ENCODE peak calls at places on chromosomes 16 and 17, in ten cellular contexts. U is germinal center; D is activated effector memory CD4-positive, alpha-beta T cell treated with anti-CD3 and anti-CD28 coated beads, Interleukin-2, amount 50 U/mL, for 16 hours; W is HFF-Myc; R is brain pericyte; Q is T-helper 17 cell; C is WERI-Rb-1; X is SW 1271; S is AML-193; Y is NCI-H510A treated with DMSO at 0.1 percent for 48 hours. Z is an unnamed sample.

GRCh38 chr17:51585514-51586104 is 325.3 kb downstream of the UTP18 start:
- DNase-seq in U (no peak), D (no peak), W (no peak), R (no peak), Q (no peak), C (peak; percentile 53), X (no peak), S (no peak), Y (no peak), Z (peak; percentile 42)

GRCh38 chr17:48555183-48555615 is 10.3 kb upstream of the HOXB2 start:
- DNase-seq in U (no peak), D (no peak), W (no peak), R (no peak), Q (no peak), C (peak; percentile 53), X (no peak), S (no peak), Y (peak; percentile 88), Z (peak; percentile 83)

GRCh38 chr17:38885044-38885727 is 15.3 kb downstream of the LASP1 start:
- DNase-seq in U (no peak), D (no peak), W (no peak), R (no peak), Q (no peak), C (no peak), X (no peak), S (no peak), Y (no peak), Z (no peak)

GRCh38 chr17:7260151-7260550 is 2.1 kb downstream of the CLDN7 start:
- DNase-seq in U (no peak), D (no peak), W (no peak), R (no peak), Q (no peak), C (no peak), X (no peak), S (no peak), Y (no peak), Z (no peak)

GRCh38 chr17:32259596-32259995 is 6.0 kb upstream of the RHBDL3 start:
- DNase-seq in U (no peak), D (no peak), W (no peak), R (no peak), Q (no peak), C (no peak), X (no peak), S (no peak), Y (no peak), Z (peak; percentile 68)

GRCh38 chr16:87470332-87470731 is 22.5 kb downstream of the ZCCHC14 start:
- DNase-seq in U (no peak), D (no peak), W (no peak), R (no peak), Q (no peak), C (peak; percentile 42), X (no peak), S (no peak), Y (no peak), Z (no peak)

GRCh38 chr17:77036841-77037381 is 103.9 kb upstream of the SEC14L1 start:
- DNase-seq in U (peak; percentile 56), D (no peak), W (no peak), R (no peak), Q (no peak), C (peak; percentile 79), X (no peak), S (no peak), Y (peak; percentile 81), Z (peak; percentile 59)

GRCh38 chr16:85913688-85914422 is 14.9 kb downstream of the IRF8 start:
- DNase-seq in U (no peak), D (no peak), W (no peak), R (no peak), Q (no peak), C (no peak), X (no peak), S (no peak), Y (no peak), Z (no peak)

GRCh38 chr16:67926181-67926742 is 5.4 kb downstream of the CTRL start:
- DNase-seq in U (peak; percentile 26), D (no peak), W (no peak), R (peak; percentile 68), Q (no peak), C (no peak), X (peak; percentile 14), S (no peak), Y (peak; percentile 85), Z (no peak)

GRCh38 chr16:52469775-52470174 is 77.2 kb downstream of the TOX3 start:
- DNase-seq in U (no peak), D (no peak), W (no peak), R (no peak), Q (no peak), C (no peak), X (no peak), S (no peak), Y (peak; percentile 48), Z (peak; percentile 83)

GRCh38 chr17:21523482-21524210 is 147.5 kb downstream of the KCNJ12 start:
- DNase-seq in U (no peak), D (no peak), W (no peak), R (no peak), Q (no peak), C (peak; percentile 68), X (no peak), S (no peak), Y (no peak), Z (no peak)

GRCh38 chr17:9451919-9452318 is 123.7 kb downstream of the STX8 start:
- DNase-seq in U (no peak), D (no peak), W (no peak), R (no peak), Q (no peak), C (no peak), X (no peak), S (no peak), Y (no peak), Z (no peak)

GRCh38 chr17:38705523-38705802 is 390 bp downstream of the MLLT6 start:
- DNase-seq in U (no peak), D (no peak), W (no peak), R (no peak), Q (no peak), C (no peak), X (no peak), S (no peak), Y (no peak), Z (peak; percentile 34)

GRCh38 chr17:42553161-42553818 is 567 bp downstream of the HSD17B1 start:
- DNase-seq in U (no peak), D (no peak), W (no peak), R (no peak), Q (no peak), C (no peak), X (peak; percentile 41), S (no peak), Y (no peak), Z (no peak)

GRCh38 chr17:11925271-11926021 is 71.8 kb downstream of the ZNF18 start:
- DNase-seq in U (no peak), D (no peak), W (no peak), R (no peak), Q (no peak), C (no peak), X (no peak), S (no peak), Y (no peak), Z (no peak)

GRCh38 chr17:68390888-68391545 is 66.3 kb downstream of the WIPI1 start:
- DNase-seq in U (no peak), D (no peak), W (no peak), R (no peak), Q (no peak), C (no peak), X (no peak), S (no peak), Y (no peak), Z (peak; percentile 50)

GRCh38 chr17:72687941-72688340 is 404.5 kb downstream of the SLC39A11 start:
- DNase-seq in U (no peak), D (no peak), W (no peak), R (no peak), Q (no peak), C (no peak), X (no peak), S (no peak), Y (peak; percentile 93), Z (no peak)

GRCh38 chr17:3695723-3696411 is at the start of gene P2RX5:
- DNase-seq in U (peak; percentile 76), D (peak; percentile 74), W (no peak), R (no peak), Q (peak; percentile 26), C (peak; percentile 21), X (no peak), S (peak; percentile 3), Y (no peak), Z (peak; percentile 42)

GRCh38 chr17:70137451-70138230 is 31.7 kb upstream of the KCNJ2 start:
- DNase-seq in U (peak; percentile 20), D (no peak), W (peak; percentile 24), R (peak; percentile 10), Q (no peak), C (no peak), X (no peak), S (no peak), Y (no peak), Z (peak; percentile 75)

GRCh38 chr17:58605470-58605869 is 86.4 kb downstream of the TEX14 start:
- DNase-seq in U (no peak), D (no peak), W (no peak), R (no peak), Q (no peak), C (no peak), X (no peak), S (no peak), Y (no peak), Z (no peak)

GRCh38 chr16:15949210-15950166 is at the start of gene ABCC1:
- DNase-seq in U (peak; percentile 86), D (peak; percentile 85), W (no peak), R (no peak), Q (peak; percentile 64), C (peak; percentile 33), X (peak; percentile 18), S (no peak), Y (peak; percentile 50), Z (peak; percentile 80)

GRCh38 chr17:56838687-56839086 is 4.7 kb downstream of the DGKE start:
- DNase-seq in U (no peak), D (no peak), W (no peak), R (no peak), Q (no peak), C (no peak), X (no peak), S (no peak), Y (no peak), Z (no peak)

GRCh38 chr17:39277110-39277509 is 51.4 kb upstream of the STAC2 start:
- DNase-seq in U (peak; percentile 23), D (no peak), W (no peak), R (no peak), Q (no peak), C (no peak), X (no peak), S (no peak), Y (no peak), Z (no peak)

GRCh38 chr16:26889751-26890150 is 177.0 kb upstream of the C16orf82 start:
- DNase-seq in U (no peak), D (no peak), W (no peak), R (no peak), Q (no peak), C (no peak), X (no peak), S (no peak), Y (no peak), Z (no peak)

GRCh38 chr17:55693244-55694216 is 29.1 kb downstream of the TMEM100 start:
- DNase-seq in U (no peak), D (no peak), W (no peak), R (no peak), Q (no peak), C (no peak), X (no peak), S (peak; percentile 4), Y (no peak), Z (peak; percentile 12)

GRCh38 chr17:48835971-48836370 is 5.1 kb downstream of the CALCOCO2 start:
- DNase-seq in U (no peak), D (no peak), W (no peak), R (no peak), Q (no peak), C (no peak), X (no peak), S (no peak), Y (no peak), Z (no peak)

GRCh38 chr16:1642148-1642547 is 30.0 kb downstream of the CRAMP1 start:
- DNase-seq in U (no peak), D (no peak), W (no peak), R (no peak), Q (no peak), C (no peak), X (no peak), S (no peak), Y (no peak), Z (peak; percentile 32)

GRCh38 chr17:4143563-4144410 is 790 bp downstream of the CYB5D2 start:
- DNase-seq in U (peak; percentile 90), D (peak; percentile 96), W (peak; percentile 77), R (peak; percentile 75), Q (peak; percentile 83), C (peak; percentile 88), X (peak; percentile 90), S (peak; percentile 29), Y (peak; percentile 89), Z (peak; percentile 97)